ENCODE peak calls at places on chromosomes 16 and 17, in five cellular contexts. One of them, this sample, is unnamed. For H3K4me1, the result is how much of the 10 kb centered on the place peaks cover.

GRCh38 chr17:60790205-60790604 is 112.6 kb downstream of the BCAS3 start:
- DNase-seq in PC-9: no peak
- DNase-seq in breast epithelium: no peak
- DNase-seq in CD8-positive, alpha-beta T cell: no peak
- DNase-seq in left ventricle myocardium inferior: no peak
- DNase-seq in this sample: peak

GRCh38 chr16:77786448-77786847 is 1.9 kb upstream of the VAT1L start:
- DNase-seq in CD8-positive, alpha-beta T cell: no peak
- DNase-seq in PC-9: no peak
- DNase-seq in breast epithelium: no peak
- DNase-seq in left ventricle myocardium inferior: no peak
- DNase-seq in this sample: no peak

GRCh38 chr17:80792373-80792781 is 199.3 kb upstream of the CHMP6 start:
- DNase-seq in breast epithelium: peak
- DNase-seq in CD8-positive, alpha-beta T cell: no peak
- DNase-seq in left ventricle myocardium inferior: no peak
- DNase-seq in PC-9: no peak
- DNase-seq in this sample: no peak

GRCh38 chr17:72134560-72135399 is 14.0 kb downstream of the SOX9 start:
- DNase-seq in left ventricle myocardium inferior: no peak
- DNase-seq in CD8-positive, alpha-beta T cell: no peak
- DNase-seq in breast epithelium: no peak
- DNase-seq in PC-9: peak
- DNase-seq in this sample: peak

GRCh38 chr17:7219434-7219811 is 213 bp downstream of the DLG4 start:
- DNase-seq in left ventricle myocardium inferior: no peak
- DNase-seq in PC-9: no peak
- DNase-seq in CD8-positive, alpha-beta T cell: no peak
- DNase-seq in breast epithelium: no peak
- DNase-seq in this sample: no peak

GRCh38 chr17:29615048-29615385 is 7.7 kb downstream of the CORO6 start:
- DNase-seq in breast epithelium: no peak
- DNase-seq in left ventricle myocardium inferior: no peak
- DNase-seq in CD8-positive, alpha-beta T cell: peak
- DNase-seq in PC-9: no peak
- DNase-seq in this sample: peak

GRCh38 chr16:72823961-72824490 is 223.9 kb downstream of the ZFHX3 start:
- DNase-seq in PC-9: no peak
- DNase-seq in breast epithelium: no peak
- DNase-seq in left ventricle myocardium inferior: no peak
- DNase-seq in CD8-positive, alpha-beta T cell: no peak
- DNase-seq in this sample: no peak

GRCh38 chr16:75550211-75550662 is 5.8 kb downstream of the TMEM231 start:
- DNase-seq in PC-9: no peak
- DNase-seq in CD8-positive, alpha-beta T cell: peak
- DNase-seq in left ventricle myocardium inferior: no peak
- DNase-seq in breast epithelium: no peak
- DNase-seq in this sample: peak

GRCh38 chr17:82978765-82979349 is 100.6 kb upstream of the METRNL start:
- DNase-seq in breast epithelium: no peak
- DNase-seq in PC-9: no peak
- DNase-seq in CD8-positive, alpha-beta T cell: no peak
- DNase-seq in left ventricle myocardium inferior: no peak
- DNase-seq in this sample: peak

GRCh38 chr17:16005641-16006040 is 6.0 kb downstream of the TTC19 start:
- DNase-seq in PC-9: no peak
- DNase-seq in breast epithelium: no peak
- DNase-seq in CD8-positive, alpha-beta T cell: no peak
- DNase-seq in left ventricle myocardium inferior: no peak
- DNase-seq in this sample: no peak

GRCh38 chr16:81175325-81175891 is 63.1 kb upstream of the BCO1 start:
- DNase-seq in breast epithelium: no peak
- DNase-seq in CD8-positive, alpha-beta T cell: no peak
- DNase-seq in left ventricle myocardium inferior: no peak
- DNase-seq in PC-9: peak
- DNase-seq in this sample: no peak

GRCh38 chr16:28838558-28838918 is 7.6 kb downstream of the TUFM start:
- DNase-seq in CD8-positive, alpha-beta T cell: no peak
- DNase-seq in breast epithelium: no peak
- DNase-seq in PC-9: no peak
- DNase-seq in left ventricle myocardium inferior: no peak
- DNase-seq in this sample: no peak

GRCh38 chr16:80084163-80084562 is 456.6 kb upstream of the DYNLRB2 start:
- DNase-seq in left ventricle myocardium inferior: no peak
- DNase-seq in CD8-positive, alpha-beta T cell: no peak
- DNase-seq in PC-9: no peak
- DNase-seq in breast epithelium: no peak
- DNase-seq in this sample: no peak

GRCh38 chr17:77999413-78000173 is 41.1 kb downstream of the TNRC6C start:
- DNase-seq in CD8-positive, alpha-beta T cell: no peak
- DNase-seq in PC-9: no peak
- DNase-seq in left ventricle myocardium inferior: no peak
- DNase-seq in breast epithelium: no peak
- DNase-seq in this sample: no peak

GRCh38 chr17:67343237-67343636 is 23.1 kb downstream of the PSMD12 start:
- DNase-seq in breast epithelium: no peak
- DNase-seq in left ventricle myocardium inferior: no peak
- DNase-seq in CD8-positive, alpha-beta T cell: no peak
- DNase-seq in PC-9: no peak
- DNase-seq in this sample: no peak

GRCh38 chr17:21119945-21120249 is 6.9 kb upstream of the DHRS7B start:
- DNase-seq in CD8-positive, alpha-beta T cell: no peak
- DNase-seq in left ventricle myocardium inferior: no peak
- DNase-seq in PC-9: no peak
- DNase-seq in breast epithelium: no peak
- DNase-seq in this sample: no peak

GRCh38 chr17:82889496-82890338 is 49.9 kb upstream of the ZNF750 start:
- DNase-seq in breast epithelium: peak
- DNase-seq in left ventricle myocardium inferior: no peak
- DNase-seq in CD8-positive, alpha-beta T cell: no peak
- DNase-seq in PC-9: peak
- DNase-seq in this sample: peak

GRCh38 chr16:54286330-54287017 is at the start of gene IRX3:
- DNase-seq in breast epithelium: peak
- DNase-seq in CD8-positive, alpha-beta T cell: no peak
- DNase-seq in PC-9: peak
- DNase-seq in left ventricle myocardium inferior: peak
- DNase-seq in this sample: no peak

DNA sequence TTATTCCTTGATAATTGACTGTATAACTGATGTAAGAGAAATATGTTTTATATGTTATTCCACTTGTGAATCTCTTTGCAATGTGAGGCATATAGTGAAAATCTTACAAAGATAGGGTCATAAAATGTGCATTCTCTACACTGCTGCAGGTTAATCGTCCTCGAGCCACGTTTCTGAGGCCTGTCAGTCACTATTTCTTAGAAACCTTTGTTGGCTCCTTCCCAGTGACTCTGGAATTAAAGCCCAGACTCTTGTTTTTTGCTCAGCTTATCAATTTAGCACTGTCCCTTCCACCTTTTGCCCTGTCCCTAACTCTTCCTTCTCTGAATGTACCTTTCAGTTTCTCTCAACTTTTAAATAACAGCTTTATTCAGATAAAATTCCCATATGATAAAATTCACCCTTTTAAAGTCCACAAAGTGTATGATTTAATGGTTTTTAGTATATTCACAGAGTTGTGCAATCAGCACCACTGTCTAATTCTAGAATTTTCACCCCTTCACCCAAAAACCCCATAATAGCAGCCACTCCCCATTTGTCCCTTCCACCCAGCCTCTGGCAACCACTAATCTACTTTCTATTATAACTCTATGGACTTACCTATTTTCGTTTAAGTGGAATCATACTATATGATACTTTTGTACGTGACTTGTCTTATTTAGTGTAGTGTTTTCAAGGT is 8.6 kb downstream of the TNRC6A start:
- DNase-seq in left ventricle myocardium inferior: no peak
- DNase-seq in CD8-positive, alpha-beta T cell: no peak
- DNase-seq in PC-9: no peak
- DNase-seq in breast epithelium: no peak
- DNase-seq in this sample: no peak
- H3K4me1 ChIP-seq in left ventricle myocardium inferior: half or more
- H3K4me1 ChIP-seq in CD8-positive, alpha-beta T cell: under half
- H3K4me1 ChIP-seq in PC-9: under half
- H3K4me1 ChIP-seq in breast epithelium: under half
- H3K4me1 ChIP-seq in this sample: under half

DNA sequence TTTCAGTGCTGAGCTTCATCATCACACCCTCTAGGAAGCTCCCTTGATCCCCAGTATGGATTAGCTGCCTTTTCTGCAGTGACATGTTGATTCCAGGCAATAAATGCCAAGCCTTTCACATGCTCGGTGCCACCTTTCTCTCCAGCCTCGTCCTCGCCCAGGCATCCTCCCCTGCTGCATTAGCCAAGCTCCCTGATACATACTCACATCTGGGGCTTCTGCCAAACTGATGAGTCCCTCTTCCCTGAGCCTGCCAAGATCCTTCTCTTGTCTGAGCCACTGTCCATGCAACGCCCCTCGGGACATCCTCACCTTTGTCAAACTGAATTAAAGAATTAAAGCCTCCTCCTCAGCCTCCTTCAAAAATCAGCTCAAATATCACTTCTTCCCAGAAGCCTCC is 538.5 kb upstream of the CDH11 start:
- DNase-seq in breast epithelium: no peak
- DNase-seq in left ventricle myocardium inferior: no peak
- DNase-seq in PC-9: no peak
- DNase-seq in CD8-positive, alpha-beta T cell: no peak
- DNase-seq in this sample: no peak
- H3K27ac ChIP-seq in breast epithelium: peak
- H3K27ac ChIP-seq in left ventricle myocardium inferior: no peak
- H3K27ac ChIP-seq in PC-9: no peak
- H3K27ac ChIP-seq in CD8-positive, alpha-beta T cell: no peak
- H3K27ac ChIP-seq in this sample: no peak

DNA sequence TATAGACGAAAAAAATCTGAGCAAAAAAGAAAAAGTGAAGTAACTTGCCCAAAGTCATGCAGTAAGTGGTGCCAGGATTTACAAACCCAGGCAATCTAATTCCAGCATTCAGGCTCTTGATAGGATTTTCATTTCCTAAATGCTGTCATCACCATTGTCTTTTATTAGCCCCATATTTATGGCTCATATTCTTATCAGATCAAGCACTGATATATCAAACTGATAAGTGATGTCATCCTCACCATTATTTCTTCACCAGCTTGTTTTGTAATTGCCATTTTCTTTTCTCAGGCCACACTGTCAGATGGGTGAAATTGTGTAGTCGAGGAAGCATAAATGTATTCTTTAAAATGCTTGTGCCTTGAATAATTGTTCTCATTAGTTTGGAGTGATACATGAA is 1.3 kb downstream of the RAD51C start:
- DNase-seq in left ventricle myocardium inferior: no peak
- DNase-seq in PC-9: no peak
- DNase-seq in CD8-positive, alpha-beta T cell: no peak
- DNase-seq in breast epithelium: no peak
- DNase-seq in this sample: no peak
- H3K4me3 ChIP-seq in left ventricle myocardium inferior: no peak
- H3K4me3 ChIP-seq in PC-9: peak
- H3K4me3 ChIP-seq in CD8-positive, alpha-beta T cell: no peak
- H3K4me3 ChIP-seq in breast epithelium: no peak
- H3K4me3 ChIP-seq in this sample: no peak

GRCh38 chr17:55726440-55726839 is 3.8 kb upstream of the TMEM100 start:
- DNase-seq in breast epithelium: no peak
- DNase-seq in CD8-positive, alpha-beta T cell: no peak
- DNase-seq in PC-9: no peak
- DNase-seq in left ventricle myocardium inferior: peak
- DNase-seq in this sample: no peak

GRCh38 chr17:55728833-55729232 is 6.2 kb upstream of the TMEM100 start:
- DNase-seq in left ventricle myocardium inferior: no peak
- DNase-seq in CD8-positive, alpha-beta T cell: no peak
- DNase-seq in PC-9: no peak
- DNase-seq in breast epithelium: no peak
- DNase-seq in this sample: no peak

GRCh38 chr17:55728361-55728760 is 5.7 kb upstream of the TMEM100 start:
- DNase-seq in breast epithelium: no peak
- DNase-seq in left ventricle myocardium inferior: no peak
- DNase-seq in CD8-positive, alpha-beta T cell: no peak
- DNase-seq in PC-9: no peak
- DNase-seq in this sample: no peak

GRCh38 chr17:55727275-55727674 is 4.6 kb upstream of the TMEM100 start:
- DNase-seq in CD8-positive, alpha-beta T cell: no peak
- DNase-seq in breast epithelium: no peak
- DNase-seq in PC-9: no peak
- DNase-seq in left ventricle myocardium inferior: no peak
- DNase-seq in this sample: no peak

GRCh38 chr17:55727920-55728319 is 5.3 kb upstream of the TMEM100 start:
- DNase-seq in CD8-positive, alpha-beta T cell: no peak
- DNase-seq in PC-9: no peak
- DNase-seq in breast epithelium: no peak
- DNase-seq in left ventricle myocardium inferior: no peak
- DNase-seq in this sample: no peak
- H3K4me1 ChIP-seq in CD8-positive, alpha-beta T cell: under half
- H3K4me1 ChIP-seq in PC-9: under half
- H3K4me1 ChIP-seq in breast epithelium: under half
- H3K4me1 ChIP-seq in left ventricle myocardium inferior: half or more
- H3K4me1 ChIP-seq in this sample: under half

GRCh38 chr16:71568541-71568940 is 8.4 kb downstream of the TAT start:
- DNase-seq in PC-9: no peak
- DNase-seq in breast epithelium: no peak
- DNase-seq in CD8-positive, alpha-beta T cell: no peak
- DNase-seq in left ventricle myocardium inferior: no peak
- DNase-seq in this sample: no peak

GRCh38 chr16:71567931-71568330 is 9.0 kb downstream of the TAT start:
- DNase-seq in PC-9: no peak
- DNase-seq in CD8-positive, alpha-beta T cell: no peak
- DNase-seq in left ventricle myocardium inferior: no peak
- DNase-seq in breast epithelium: no peak
- DNase-seq in this sample: no peak

GRCh38 chr16:71562552-71562951 is 14.3 kb downstream of the TAT start:
- DNase-seq in left ventricle myocardium inferior: no peak
- DNase-seq in CD8-positive, alpha-beta T cell: no peak
- DNase-seq in PC-9: no peak
- DNase-seq in breast epithelium: no peak
- DNase-seq in this sample: no peak

GRCh38 chr16:71564377-71564967 is 12.4 kb downstream of the TAT start:
- DNase-seq in CD8-positive, alpha-beta T cell: no peak
- DNase-seq in PC-9: no peak
- DNase-seq in breast epithelium: no peak
- DNase-seq in left ventricle myocardium inferior: no peak
- DNase-seq in this sample: no peak

GRCh38 chr16:71565812-71566700 is 10.8 kb downstream of the TAT start:
- DNase-seq in PC-9: no peak
- DNase-seq in CD8-positive, alpha-beta T cell: no peak
- DNase-seq in breast epithelium: no peak
- DNase-seq in left ventricle myocardium inferior: no peak
- DNase-seq in this sample: no peak
- H3K27ac ChIP-seq in PC-9: peak
- H3K27ac ChIP-seq in CD8-positive, alpha-beta T cell: peak
- H3K27ac ChIP-seq in breast epithelium: peak
- H3K27ac ChIP-seq in left ventricle myocardium inferior: no peak
- H3K27ac ChIP-seq in this sample: peak

This sample was measured in small intestine.